ENCODE peak calls at places on chromosomes 3 and 15, in seven cellular contexts. J is RWPE2, Z is Calu3, O is cardiac fibroblast, P is fibroblast of the aortic adventitia, H is right atrium auricular region, X is dorsolateral prefrontal cortex. L is an unnamed sample.

GRCh38 chr3:126284258-126284904 is 72.8 kb downstream of the KLF15 start:
- DNase-seq in J (no peak), Z (no peak), O (peak; percentile 78), P (no peak), H (no peak), X (no peak), L (no peak)

GRCh38 chr15:31839388-31839787 is 190.9 kb upstream of the CHRNA7 start:
- DNase-seq in J (no peak), Z (no peak), O (no peak), P (no peak), H (no peak), X (no peak), L (no peak)

GRCh38 chr3:84136425-84136824 is 822.4 kb upstream of the CADM2 start:
- DNase-seq in J (no peak), Z (no peak), O (no peak), P (no peak), H (no peak), X (no peak), L (no peak)

GRCh38 chr15:76073554-76073953 is 13.8 kb downstream of the TMEM266 start:
- DNase-seq in J (no peak), Z (no peak), O (no peak), P (no peak), H (no peak), X (no peak), L (no peak)

GRCh38 chr15:45993072-45993471 is 358.2 kb downstream of the SQOR start:
- DNase-seq in J (no peak), Z (no peak), O (no peak), P (no peak), H (no peak), X (no peak), L (no peak)

GRCh38 chr3:190579514-190580137 is 65.7 kb downstream of the IL1RAP start:
- DNase-seq in J (no peak), Z (no peak), O (no peak), P (no peak), H (no peak), X (no peak), L (no peak)

GRCh38 chr15:67820992-67821783 is 4.1 kb upstream of the SKOR1 start:
- DNase-seq in J (no peak), Z (no peak), O (peak; percentile 60), P (peak; percentile 51), H (no peak), X (no peak), L (peak; percentile 94)

GRCh38 chr3:185688808-185689207 is 102.7 kb downstream of the SENP2 start:
- DNase-seq in J (peak; percentile 98), Z (peak; percentile 94), O (peak; percentile 99), P (peak; percentile 94), H (no peak), X (no peak), L (no peak)

GRCh38 chr3:107285197-107285596 is 92.0 kb upstream of the CCDC54 start:
- DNase-seq in J (no peak), Z (no peak), O (peak; percentile 32), P (no peak), H (no peak), X (no peak), L (no peak)

GRCh38 chr3:127822836-127823589 is 698 bp upstream of the MGLL start:
- DNase-seq in J (no peak), Z (peak; percentile 52), O (peak; percentile 22), P (peak; percentile 17), H (peak; percentile 77), X (no peak), L (no peak)

GRCh38 chr3:129014148-129014547 is 13.0 kb downstream of the EFCC1 start:
- DNase-seq in J (no peak), Z (no peak), O (no peak), P (no peak), H (no peak), X (peak; percentile 66), L (no peak)

GRCh38 chr3:156677120-156677479 is 2.7 kb downstream of the TIPARP start:
- DNase-seq in J (no peak), Z (no peak), O (no peak), P (no peak), H (no peak), X (no peak), L (no peak)

GRCh38 chr15:52004806-52005205 is 14.2 kb upstream of the MAPK6 start:
- DNase-seq in J (no peak), Z (no peak), O (no peak), P (no peak), H (no peak), X (no peak), L (no peak)

GRCh38 chr15:60760646-60761504 is 281.9 kb upstream of the ICE2 start:
- DNase-seq in J (no peak), Z (no peak), O (peak; percentile 76), P (peak; percentile 20), H (no peak), X (no peak), L (no peak)

GRCh38 chr3:125585595-125586223 is 9.6 kb downstream of the OSBPL11 start:
- DNase-seq in J (no peak), Z (peak; percentile 64), O (peak; percentile 77), P (peak; percentile 90), H (peak; percentile 66), X (no peak), L (no peak)

GRCh38 chr15:39084683-39085530 is 496.0 kb upstream of the THBS1 start:
- DNase-seq in J (no peak), Z (no peak), O (peak; percentile 69), P (peak; percentile 91), H (no peak), X (no peak), L (no peak)

GRCh38 chr3:50635066-50635465 is 18.1 kb downstream of the MAPKAPK3 start:
- DNase-seq in J (no peak), Z (no peak), O (no peak), P (no peak), H (no peak), X (no peak), L (no peak)

GRCh38 chr3:17979911-17980310 is 237.5 kb upstream of the TBC1D5 start:
- DNase-seq in J (no peak), Z (no peak), O (no peak), P (no peak), H (no peak), X (no peak), L (no peak)

GRCh38 chr3:37510749-37511148 is 336.4 kb upstream of the LRRFIP2 start:
- DNase-seq in J (no peak), Z (no peak), O (peak; percentile 6), P (no peak), H (no peak), X (no peak), L (no peak)

GRCh38 chr3:149333518-149333859 is at the start of gene TM4SF18:
- DNase-seq in J (no peak), Z (no peak), O (no peak), P (no peak), H (no peak), X (no peak), L (no peak)

GRCh38 chr3:9015250-9015649 is 52.0 kb upstream of the RAD18 start:
- DNase-seq in J (no peak), Z (no peak), O (no peak), P (no peak), H (no peak), X (no peak), L (no peak)

GRCh38 chr3:123765475-123766166 is 118.5 kb downstream of the MYLK start:
- DNase-seq in J (no peak), Z (no peak), O (peak; percentile 56), P (peak; percentile 82), H (no peak), X (no peak), L (no peak)

GRCh38 chr3:71210257-71211002 is 373.1 kb downstream of the FOXP1 start:
- DNase-seq in J (no peak), Z (no peak), O (peak; percentile 90), P (peak; percentile 79), H (peak; percentile 70), X (no peak), L (no peak)
- TF ChIP-seq CTCF in J (no peak), Z (no peak), O (peak; percentile 48), P (peak; percentile 49), H (peak; percentile 23), X (no peak), L (peak; percentile 44)

GRCh38 chr15:64841258-64842098 is at the start of gene PLEKHO2:
- DNase-seq in J (peak; percentile 99), Z (peak; percentile 93), O (peak; percentile 93), P (peak; percentile 92), H (peak; percentile 96), X (peak; percentile 87), L (peak; percentile 98)
- TF ChIP-seq CTCF in J (peak; percentile 21), Z (peak; percentile 25), O (no peak), P (no peak), H (no peak), X (peak; percentile 36), L (peak; percentile 54)

GRCh38 chr3:122088519-122088918 is 33.4 kb downstream of the CD86 start:
- DNase-seq in J (no peak), Z (no peak), O (no peak), P (no peak), H (no peak), X (no peak), L (no peak)
- TF ChIP-seq CTCF in J (no peak), Z (no peak), O (no peak), P (no peak), H (no peak), X (no peak), L (no peak)

GRCh38 chr15:56244237-56244810 is 645 bp upstream of the RFX7 start:
- DNase-seq in J (peak; percentile 89), Z (peak; percentile 58), O (peak; percentile 74), P (peak; percentile 74), H (peak; percentile 61), X (peak; percentile 58), L (no peak)

GRCh38 chr15:56248276-56248675 is 4.6 kb upstream of the RFX7 start:
- DNase-seq in J (no peak), Z (no peak), O (no peak), P (no peak), H (no peak), X (no peak), L (no peak)

GRCh38 chr15:56244811-56245576 is 1.3 kb upstream of the RFX7 start:
- DNase-seq in J (peak; percentile 66), Z (peak; percentile 20), O (no peak), P (peak; percentile 47), H (no peak), X (no peak), L (no peak)

GRCh38 chr15:56247266-56247665 is 3.6 kb upstream of the RFX7 start:
- DNase-seq in J (no peak), Z (no peak), O (no peak), P (no peak), H (no peak), X (no peak), L (no peak)

DNA sequence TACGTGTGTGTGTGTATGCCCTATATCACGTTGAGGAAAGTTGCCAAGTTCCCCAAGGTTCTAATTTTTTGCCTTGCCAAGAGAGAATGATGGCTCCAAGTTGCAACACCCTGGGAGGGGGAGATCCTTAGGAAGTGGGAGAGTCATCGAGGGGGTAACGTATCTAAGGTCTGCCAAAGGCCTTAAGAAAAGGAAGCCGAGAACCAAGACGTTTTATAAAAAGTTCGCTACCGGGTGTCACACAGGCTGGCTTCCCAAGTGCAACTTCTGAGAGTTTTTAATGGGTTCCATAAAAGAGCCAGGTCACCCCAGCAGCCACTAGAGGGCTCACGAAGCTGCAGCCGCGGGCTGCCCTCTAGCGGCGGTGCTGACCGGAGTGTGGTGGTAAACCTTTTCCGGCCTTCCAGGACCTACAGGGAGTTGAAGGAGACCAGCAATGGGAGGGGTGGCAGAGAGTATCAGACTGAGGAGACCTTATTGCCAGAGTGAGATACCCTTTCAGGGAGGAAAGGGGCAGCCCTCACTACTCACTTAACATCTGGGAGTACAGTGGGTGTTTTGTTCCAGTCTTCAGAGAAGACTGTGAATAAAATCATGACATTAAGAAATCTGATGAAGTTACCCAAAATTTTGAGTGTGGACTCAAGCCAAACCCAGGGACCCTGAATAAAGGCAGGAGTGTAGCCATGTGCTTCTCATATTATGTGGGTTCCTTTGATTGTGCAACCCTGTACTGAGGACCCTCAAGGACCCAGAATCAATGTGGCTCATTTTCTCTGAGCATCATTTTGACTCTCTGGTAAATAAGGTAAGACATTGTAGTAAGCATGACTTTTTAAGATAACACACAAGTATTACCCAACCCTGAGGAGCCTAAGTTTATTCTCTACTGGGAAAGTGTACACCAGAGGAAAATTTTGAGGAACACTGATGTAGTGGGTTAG is 2.5 kb upstream of the RFX7 start:
- DNase-seq in J (peak; percentile 92), Z (peak; percentile 96), O (peak; percentile 93), P (peak; percentile 89), H (peak; percentile 89), X (peak; percentile 69), L (peak; percentile 89)
- TF ChIP-seq CTCF in J (peak; percentile 100), Z (peak; percentile 100), O (peak; percentile 100), P (peak; percentile 100), H (peak; percentile 99), X (peak; percentile 98), L (peak; percentile 100)

L was measured in chondrocyte.